ENCODE peak calls at places on chromosomes 7 and 10, in seven cellular contexts. One of them, this sample, is unnamed.

GRCh38 chr10:98391065-98391464 is 23.9 kb downstream of the PYROXD2 start:
- DNase-seq in upper lobe of right lung: no peak
- DNase-seq in PC-9: no peak
- DNase-seq in tibial nerve: no peak
- DNase-seq in effector memory CD4-positive, alpha-beta T cell: no peak
- DNase-seq in heart left ventricle: no peak
- DNase-seq in A549: no peak
- DNase-seq in this sample: no peak

GRCh38 chr10:132394201-132394811 is 2.7 kb upstream of the PWWP2B start:
- DNase-seq in effector memory CD4-positive, alpha-beta T cell: no peak
- DNase-seq in A549: no peak
- DNase-seq in tibial nerve: no peak
- DNase-seq in PC-9: no peak
- DNase-seq in upper lobe of right lung: no peak
- DNase-seq in heart left ventricle: no peak
- DNase-seq in this sample: no peak

GRCh38 chr7:73612598-73613269 is 11.6 kb downstream of the MLXIPL start:
- DNase-seq in PC-9: peak
- DNase-seq in heart left ventricle: no peak
- DNase-seq in A549: peak
- DNase-seq in tibial nerve: no peak
- DNase-seq in upper lobe of right lung: no peak
- DNase-seq in effector memory CD4-positive, alpha-beta T cell: no peak
- DNase-seq in this sample: no peak

GRCh38 chr7:118059209-118059608 is 124.8 kb upstream of the LSM8 start:
- DNase-seq in upper lobe of right lung: no peak
- DNase-seq in PC-9: no peak
- DNase-seq in tibial nerve: no peak
- DNase-seq in A549: no peak
- DNase-seq in heart left ventricle: no peak
- DNase-seq in effector memory CD4-positive, alpha-beta T cell: no peak
- DNase-seq in this sample: no peak

GRCh38 chr10:125343118-125343752 is 182.9 kb upstream of the CTBP2 start:
- DNase-seq in heart left ventricle: no peak
- DNase-seq in upper lobe of right lung: no peak
- DNase-seq in effector memory CD4-positive, alpha-beta T cell: no peak
- DNase-seq in tibial nerve: no peak
- DNase-seq in PC-9: no peak
- DNase-seq in A549: peak
- DNase-seq in this sample: no peak

GRCh38 chr10:16965740-16966447 is 148.7 kb upstream of the RSU1 start:
- DNase-seq in tibial nerve: no peak
- DNase-seq in PC-9: peak
- DNase-seq in upper lobe of right lung: no peak
- DNase-seq in effector memory CD4-positive, alpha-beta T cell: no peak
- DNase-seq in A549: peak
- DNase-seq in heart left ventricle: no peak
- DNase-seq in this sample: no peak

GRCh38 chr7:127995157-127995865 is 35.9 kb downstream of the LRRC4 start:
- DNase-seq in tibial nerve: no peak
- DNase-seq in A549: no peak
- DNase-seq in effector memory CD4-positive, alpha-beta T cell: no peak
- DNase-seq in heart left ventricle: no peak
- DNase-seq in PC-9: no peak
- DNase-seq in upper lobe of right lung: no peak
- DNase-seq in this sample: no peak

GRCh38 chr7:129209067-129209926 is 15.5 kb upstream of the AHCYL2 start:
- DNase-seq in tibial nerve: no peak
- DNase-seq in PC-9: no peak
- DNase-seq in effector memory CD4-positive, alpha-beta T cell: no peak
- DNase-seq in heart left ventricle: no peak
- DNase-seq in A549: no peak
- DNase-seq in upper lobe of right lung: no peak
- DNase-seq in this sample: no peak

GRCh38 chr10:13206546-13207443 is 27.4 kb downstream of the UCMA start:
- DNase-seq in heart left ventricle: no peak
- DNase-seq in upper lobe of right lung: no peak
- DNase-seq in effector memory CD4-positive, alpha-beta T cell: no peak
- DNase-seq in tibial nerve: no peak
- DNase-seq in PC-9: no peak
- DNase-seq in A549: no peak
- DNase-seq in this sample: no peak

GRCh38 chr10:129658673-129659072 is 191.6 kb downstream of the MGMT start:
- DNase-seq in upper lobe of right lung: no peak
- DNase-seq in heart left ventricle: no peak
- DNase-seq in effector memory CD4-positive, alpha-beta T cell: no peak
- DNase-seq in A549: no peak
- DNase-seq in tibial nerve: no peak
- DNase-seq in PC-9: no peak
- DNase-seq in this sample: no peak

GRCh38 chr7:1533569-1534329 is 3.2 kb downstream of the MAFK start:
- DNase-seq in PC-9: peak
- DNase-seq in heart left ventricle: peak
- DNase-seq in A549: peak
- DNase-seq in tibial nerve: no peak
- DNase-seq in effector memory CD4-positive, alpha-beta T cell: no peak
- DNase-seq in upper lobe of right lung: no peak
- DNase-seq in this sample: no peak

GRCh38 chr10:112580267-112580666 is 133.3 kb downstream of the VTI1A start:
- DNase-seq in upper lobe of right lung: no peak
- DNase-seq in heart left ventricle: no peak
- DNase-seq in tibial nerve: no peak
- DNase-seq in A549: no peak
- DNase-seq in effector memory CD4-positive, alpha-beta T cell: no peak
- DNase-seq in PC-9: no peak
- DNase-seq in this sample: no peak

GRCh38 chr10:97463363-97464132 is 17.6 kb downstream of the ZDHHC16 start:
- DNase-seq in PC-9: peak
- DNase-seq in A549: peak
- DNase-seq in tibial nerve: no peak
- DNase-seq in effector memory CD4-positive, alpha-beta T cell: no peak
- DNase-seq in heart left ventricle: peak
- DNase-seq in upper lobe of right lung: no peak
- DNase-seq in this sample: peak

GRCh38 chr10:102782698-102783540 is 39.2 kb downstream of the WBP1L start:
- DNase-seq in heart left ventricle: peak
- DNase-seq in effector memory CD4-positive, alpha-beta T cell: no peak
- DNase-seq in upper lobe of right lung: peak
- DNase-seq in tibial nerve: peak
- DNase-seq in PC-9: no peak
- DNase-seq in A549: no peak
- DNase-seq in this sample: no peak

GRCh38 chr10:75403144-75404022 is 1.8 kb upstream of the ZNF503 start:
- DNase-seq in heart left ventricle: peak
- DNase-seq in PC-9: peak
- DNase-seq in tibial nerve: peak
- DNase-seq in A549: peak
- DNase-seq in upper lobe of right lung: peak
- DNase-seq in effector memory CD4-positive, alpha-beta T cell: no peak
- DNase-seq in this sample: no peak

GRCh38 chr10:93921338-93921737 is 27.6 kb downstream of the SLC35G1 start:
- DNase-seq in heart left ventricle: no peak
- DNase-seq in PC-9: no peak
- DNase-seq in A549: no peak
- DNase-seq in effector memory CD4-positive, alpha-beta T cell: no peak
- DNase-seq in tibial nerve: no peak
- DNase-seq in upper lobe of right lung: no peak
- DNase-seq in this sample: peak

GRCh38 chr10:6300106-6300783 is 97.5 kb downstream of the PFKFB3 start:
- DNase-seq in PC-9: peak
- DNase-seq in A549: no peak
- DNase-seq in effector memory CD4-positive, alpha-beta T cell: no peak
- DNase-seq in upper lobe of right lung: no peak
- DNase-seq in heart left ventricle: no peak
- DNase-seq in tibial nerve: no peak
- DNase-seq in this sample: peak

GRCh38 chr7:102169651-102170416 is 116.8 kb upstream of the SH2B2 start:
- DNase-seq in heart left ventricle: no peak
- DNase-seq in A549: no peak
- DNase-seq in effector memory CD4-positive, alpha-beta T cell: no peak
- DNase-seq in upper lobe of right lung: no peak
- DNase-seq in PC-9: no peak
- DNase-seq in tibial nerve: no peak
- DNase-seq in this sample: no peak

GRCh38 chr7:1961776-1962276 is 270.9 kb downstream of the MAD1L1 start:
- DNase-seq in A549: no peak
- DNase-seq in PC-9: peak
- DNase-seq in tibial nerve: no peak
- DNase-seq in effector memory CD4-positive, alpha-beta T cell: peak
- DNase-seq in upper lobe of right lung: no peak
- DNase-seq in heart left ventricle: no peak
- DNase-seq in this sample: no peak

GRCh38 chr10:8543361-8544056 is 489.0 kb downstream of the GATA3 start:
- DNase-seq in upper lobe of right lung: no peak
- DNase-seq in effector memory CD4-positive, alpha-beta T cell: no peak
- DNase-seq in A549: no peak
- DNase-seq in tibial nerve: no peak
- DNase-seq in PC-9: peak
- DNase-seq in heart left ventricle: no peak
- DNase-seq in this sample: peak

GRCh38 chr10:123897146-123897545 is 5.5 kb upstream of the CPXM2 start:
- DNase-seq in PC-9: no peak
- DNase-seq in A549: no peak
- DNase-seq in upper lobe of right lung: no peak
- DNase-seq in heart left ventricle: no peak
- DNase-seq in effector memory CD4-positive, alpha-beta T cell: no peak
- DNase-seq in tibial nerve: no peak
- DNase-seq in this sample: no peak

GRCh38 chr10:70048309-70048708 is 4.3 kb upstream of the MACROH2A2 start:
- DNase-seq in PC-9: no peak
- DNase-seq in heart left ventricle: no peak
- DNase-seq in A549: no peak
- DNase-seq in upper lobe of right lung: no peak
- DNase-seq in tibial nerve: no peak
- DNase-seq in effector memory CD4-positive, alpha-beta T cell: no peak
- DNase-seq in this sample: no peak

DNA sequence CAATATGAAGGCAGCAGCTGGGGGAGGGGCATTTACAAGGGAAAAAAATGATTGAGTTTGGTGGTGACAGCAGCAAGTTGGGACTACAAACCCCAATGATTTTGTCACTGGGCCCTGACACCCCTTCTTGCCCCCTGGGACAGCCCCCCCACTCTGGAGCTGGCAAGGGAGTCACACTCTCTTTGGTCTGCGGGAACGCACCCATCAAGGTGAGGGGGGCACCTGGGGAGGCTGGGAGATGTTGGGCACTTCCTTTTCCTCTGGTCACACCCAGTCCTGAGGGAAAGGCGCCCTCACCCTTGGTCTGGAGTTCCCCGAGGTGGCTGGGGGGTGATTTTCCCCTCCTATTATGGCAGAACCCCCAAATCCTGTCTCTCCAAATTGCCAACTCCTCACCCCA is 24.4 kb downstream of the EPHB4 start:
- DNase-seq in heart left ventricle: no peak
- DNase-seq in A549: no peak
- DNase-seq in effector memory CD4-positive, alpha-beta T cell: no peak
- DNase-seq in tibial nerve: no peak
- DNase-seq in PC-9: no peak
- DNase-seq in upper lobe of right lung: no peak
- DNase-seq in this sample: no peak
- H3K4me3 ChIP-seq in heart left ventricle: peak
- H3K4me3 ChIP-seq in A549: no peak
- H3K4me3 ChIP-seq in effector memory CD4-positive, alpha-beta T cell: no peak
- H3K4me3 ChIP-seq in tibial nerve: peak
- H3K4me3 ChIP-seq in PC-9: no peak
- H3K4me3 ChIP-seq in upper lobe of right lung: no peak
- H3K4me3 ChIP-seq in this sample: no peak

DNA sequence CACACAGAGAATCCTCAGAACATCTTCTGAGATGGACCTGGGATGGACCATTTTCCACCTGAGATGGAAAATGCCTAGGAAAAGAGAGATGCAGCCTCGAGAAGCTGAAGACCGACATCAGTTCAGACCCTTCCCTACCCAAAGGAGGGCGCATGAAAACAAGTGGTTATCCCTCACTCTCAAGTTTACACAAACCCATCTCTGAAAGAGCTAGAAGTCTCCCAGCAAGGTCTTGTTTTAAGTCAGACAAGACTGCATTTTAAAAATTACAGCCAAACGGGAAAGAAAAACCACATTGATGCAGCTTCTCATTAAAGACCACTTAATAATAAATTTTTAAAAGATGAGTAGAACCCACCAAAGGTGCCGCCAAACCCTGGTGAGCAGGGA is 1.3 kb downstream of the RAPGEF5 start:
- DNase-seq in tibial nerve: no peak
- DNase-seq in upper lobe of right lung: no peak
- DNase-seq in heart left ventricle: no peak
- DNase-seq in A549: no peak
- DNase-seq in PC-9: no peak
- DNase-seq in effector memory CD4-positive, alpha-beta T cell: no peak
- DNase-seq in this sample: no peak
- H3K27ac ChIP-seq in tibial nerve: no peak
- H3K27ac ChIP-seq in upper lobe of right lung: peak
- H3K27ac ChIP-seq in heart left ventricle: no peak
- H3K27ac ChIP-seq in A549: no peak
- H3K27ac ChIP-seq in PC-9: no peak
- H3K27ac ChIP-seq in effector memory CD4-positive, alpha-beta T cell: no peak
- H3K27ac ChIP-seq in this sample: no peak

DNA sequence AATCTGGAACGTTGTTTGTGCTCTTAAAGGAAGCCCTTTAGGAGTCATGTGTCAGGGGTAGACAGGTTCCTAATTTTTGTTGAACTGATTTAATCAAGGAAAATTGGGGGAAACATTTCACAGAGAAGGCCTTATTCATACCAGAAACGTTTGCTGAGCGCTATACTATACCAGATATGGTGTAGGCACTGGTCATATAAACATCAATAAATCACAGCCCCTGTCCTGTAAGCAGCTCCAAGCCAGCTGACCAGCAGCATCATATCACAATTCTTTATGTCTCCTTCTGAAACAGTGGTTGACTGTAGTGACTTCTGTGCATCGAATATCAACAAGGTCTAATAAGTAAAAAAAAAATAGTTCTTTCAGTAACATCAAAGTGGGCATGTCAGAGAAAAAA is 1.1 kb downstream of the TMEM178B start:
- DNase-seq in A549: no peak
- DNase-seq in effector memory CD4-positive, alpha-beta T cell: no peak
- DNase-seq in tibial nerve: no peak
- DNase-seq in heart left ventricle: no peak
- DNase-seq in upper lobe of right lung: no peak
- DNase-seq in PC-9: no peak
- DNase-seq in this sample: no peak
- H3K4me3 ChIP-seq in A549: peak
- H3K4me3 ChIP-seq in effector memory CD4-positive, alpha-beta T cell: peak
- H3K4me3 ChIP-seq in tibial nerve: no peak
- H3K4me3 ChIP-seq in heart left ventricle: peak
- H3K4me3 ChIP-seq in upper lobe of right lung: peak
- H3K4me3 ChIP-seq in PC-9: no peak
- H3K4me3 ChIP-seq in this sample: no peak

DNA sequence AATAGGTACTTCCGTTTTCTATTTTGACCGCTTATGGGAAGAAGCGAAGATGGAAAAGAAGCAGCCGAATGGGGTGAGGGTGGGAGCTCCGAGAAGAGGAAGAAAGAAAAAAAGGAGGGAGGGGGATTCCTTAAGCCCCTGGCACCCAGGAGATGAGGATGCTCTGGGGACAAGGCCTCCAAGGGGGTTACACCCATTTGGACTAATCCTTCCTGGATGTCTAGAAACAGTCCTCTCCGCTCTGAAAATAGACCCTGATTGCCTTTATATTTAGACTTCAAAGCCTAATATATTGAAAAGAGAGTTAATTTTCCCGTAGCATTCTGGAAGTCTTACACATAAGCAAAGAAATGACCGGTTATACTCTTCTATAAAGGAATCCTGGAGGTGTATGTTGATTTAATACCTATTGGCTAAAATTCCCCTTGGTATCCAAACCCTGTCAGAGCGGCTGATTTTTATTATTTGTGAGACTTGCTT is 690 bp upstream of the HTR7 start:
- DNase-seq in heart left ventricle: no peak
- DNase-seq in PC-9: no peak
- DNase-seq in effector memory CD4-positive, alpha-beta T cell: no peak
- DNase-seq in tibial nerve: no peak
- DNase-seq in upper lobe of right lung: no peak
- DNase-seq in A549: no peak
- DNase-seq in this sample: no peak
- H3K27ac ChIP-seq in heart left ventricle: peak
- H3K27ac ChIP-seq in PC-9: peak
- H3K27ac ChIP-seq in effector memory CD4-positive, alpha-beta T cell: no peak
- H3K27ac ChIP-seq in tibial nerve: peak
- H3K27ac ChIP-seq in upper lobe of right lung: peak
- H3K27ac ChIP-seq in A549: no peak
- H3K27ac ChIP-seq in this sample: no peak

This sample was measured in naive thymus-derived CD4-positive, alpha-beta T cell.